ENCODE peak calls at places on chromosomes 6 and 20, in five cellular contexts. One of them, this sample, is unnamed.

GRCh38 chr6:149628865-149629544 is 19.5 kb downstream of the KATNA1 start:
- DNase-seq in pancreas: no peak
- DNase-seq in AG04450: no peak
- DNase-seq in tibial nerve: no peak
- DNase-seq in SK-N-SH: no peak
- DNase-seq in this sample: no peak

GRCh38 chr20:58818585-58819285 is 32.0 kb downstream of the GNAS-AS1 start:
- DNase-seq in pancreas: no peak
- DNase-seq in AG04450: peak; percentile 42
- DNase-seq in tibial nerve: no peak
- DNase-seq in SK-N-SH: no peak
- DNase-seq in this sample: no peak

GRCh38 chr6:63637865-63638445 is 2.4 kb downstream of the PHF3 start:
- DNase-seq in pancreas: no peak
- DNase-seq in AG04450: no peak
- DNase-seq in tibial nerve: no peak
- DNase-seq in SK-N-SH: no peak
- DNase-seq in this sample: no peak

GRCh38 chr6:351867-352289 is 39.7 kb upstream of the IRF4 start:
- DNase-seq in pancreas: no peak
- DNase-seq in AG04450: no peak
- DNase-seq in tibial nerve: no peak
- DNase-seq in SK-N-SH: no peak
- DNase-seq in this sample: peak; percentile 6

GRCh38 chr6:150068173-150068785 is 642 bp downstream of the ULBP3 start:
- DNase-seq in pancreas: no peak
- DNase-seq in AG04450: no peak
- DNase-seq in tibial nerve: no peak
- DNase-seq in SK-N-SH: no peak
- DNase-seq in this sample: no peak

GRCh38 chr6:151067684-151068596 is 171.8 kb upstream of the AKAP12 start:
- DNase-seq in pancreas: peak; percentile 22
- DNase-seq in AG04450: peak; percentile 83
- DNase-seq in tibial nerve: peak; percentile 81
- DNase-seq in SK-N-SH: no peak
- DNase-seq in this sample: peak; percentile 64

GRCh38 chr6:134826889-134827737 is 122.8 kb downstream of the ALDH8A1 start:
- DNase-seq in pancreas: peak; percentile 65
- DNase-seq in AG04450: peak; percentile 50
- DNase-seq in tibial nerve: peak; percentile 53
- DNase-seq in SK-N-SH: no peak
- DNase-seq in this sample: peak; percentile 67

GRCh38 chr20:9442858-9443257 is 71.5 kb upstream of the LAMP5 start:
- DNase-seq in pancreas: no peak
- DNase-seq in AG04450: no peak
- DNase-seq in tibial nerve: no peak
- DNase-seq in SK-N-SH: peak; percentile 64
- DNase-seq in this sample: no peak

GRCh38 chr6:107355659-107356058 is 103.7 kb downstream of the PDSS2 start:
- DNase-seq in pancreas: no peak
- DNase-seq in AG04450: no peak
- DNase-seq in tibial nerve: no peak
- DNase-seq in SK-N-SH: no peak
- DNase-seq in this sample: peak; percentile 43

GRCh38 chr6:167303660-167304625 is 12.8 kb downstream of the UNC93A start:
- DNase-seq in pancreas: no peak
- DNase-seq in AG04450: no peak
- DNase-seq in tibial nerve: no peak
- DNase-seq in SK-N-SH: no peak
- DNase-seq in this sample: no peak

GRCh38 chr6:159981171-159981571 is 12.3 kb downstream of the IGF2R start:
- DNase-seq in pancreas: no peak
- DNase-seq in AG04450: no peak
- DNase-seq in tibial nerve: no peak
- DNase-seq in SK-N-SH: no peak
- DNase-seq in this sample: no peak
- H3K27ac ChIP-seq in pancreas: peak overlapping the region; percentile 81
- H3K27ac ChIP-seq in AG04450: peak overlapping the region; percentile 82
- H3K27ac ChIP-seq in tibial nerve: no peak overlapping the region
- H3K27ac ChIP-seq in SK-N-SH: no peak overlapping the region
- H3K27ac ChIP-seq in this sample: peak overlapping the region; percentile 90

DNA sequence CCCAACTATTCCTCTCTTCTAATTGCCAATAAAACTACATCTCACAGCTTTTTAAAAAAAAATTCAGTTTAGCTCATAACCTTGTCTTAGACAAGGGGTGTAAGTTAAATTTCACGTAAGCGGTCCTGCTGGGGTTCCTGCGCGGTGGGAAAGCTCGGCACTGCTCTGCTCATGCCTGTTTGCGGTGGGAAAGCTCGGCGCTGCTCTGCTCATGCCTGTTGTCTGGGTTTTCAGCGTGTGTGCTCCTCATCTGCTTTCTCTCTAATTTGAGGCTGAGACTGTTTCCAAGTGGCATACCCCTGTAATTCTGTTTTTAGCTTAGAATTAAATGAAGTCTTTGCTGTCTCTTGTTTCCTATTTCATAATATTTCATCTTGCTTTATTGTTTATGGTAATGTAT is 18.6 kb downstream of the ARID1B start:
- DNase-seq in pancreas: no peak
- DNase-seq in AG04450: no peak
- DNase-seq in tibial nerve: no peak
- DNase-seq in SK-N-SH: peak; percentile 71
- DNase-seq in this sample: no peak
- TF ChIP-seq CTCF in pancreas: no peak
- TF ChIP-seq CTCF in AG04450: no peak
- TF ChIP-seq CTCF in tibial nerve: no peak
- TF ChIP-seq CTCF in SK-N-SH: no peak
- TF ChIP-seq CTCF in this sample: no peak

GRCh38 chr20:3751664-3752385 is 15.7 kb downstream of the ADISSP start:
- DNase-seq in pancreas: peak; percentile 68
- DNase-seq in AG04450: no peak
- DNase-seq in tibial nerve: no peak
- DNase-seq in SK-N-SH: peak; percentile 56
- DNase-seq in this sample: peak; percentile 79
- H3K4me3 ChIP-seq in pancreas: peak overlapping the region; percentile 23
- H3K4me3 ChIP-seq in AG04450: no peak overlapping the region
- H3K4me3 ChIP-seq in tibial nerve: peak overlapping the region; percentile 33
- H3K4me3 ChIP-seq in SK-N-SH: no peak overlapping the region
- H3K4me3 ChIP-seq in this sample: peak overlapping the region; percentile 45

DNA sequence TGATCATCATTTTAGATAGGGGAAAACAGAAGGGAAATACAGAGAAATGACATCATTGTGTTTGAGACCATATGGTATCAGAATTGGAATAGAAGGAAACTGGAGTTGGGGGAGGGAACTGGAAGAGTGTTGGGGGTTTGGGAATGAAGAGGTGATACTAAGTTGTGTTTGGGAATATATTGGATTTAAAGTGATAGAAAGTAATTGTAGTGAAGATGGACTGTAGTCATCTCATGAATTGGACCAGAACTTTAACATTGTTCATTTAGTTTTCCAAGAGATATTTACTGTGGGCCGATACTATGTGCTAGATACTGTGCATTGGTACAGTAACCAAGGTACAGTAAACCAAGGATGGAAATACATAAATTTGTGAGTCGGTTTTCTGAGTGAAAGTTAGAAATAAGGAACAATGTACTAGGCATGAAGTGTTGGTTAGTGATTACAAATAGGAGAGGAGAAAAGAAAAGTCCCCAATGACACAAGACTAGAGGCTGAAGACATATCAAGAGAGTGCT is 32.3 kb downstream of the KCNQ5 start:
- DNase-seq in pancreas: no peak
- DNase-seq in AG04450: no peak
- DNase-seq in tibial nerve: no peak
- DNase-seq in SK-N-SH: no peak
- DNase-seq in this sample: no peak
- H3K27ac ChIP-seq in pancreas: no peak overlapping the region
- H3K27ac ChIP-seq in AG04450: no peak overlapping the region
- H3K27ac ChIP-seq in tibial nerve: no peak overlapping the region
- H3K27ac ChIP-seq in SK-N-SH: no peak overlapping the region
- H3K27ac ChIP-seq in this sample: no peak overlapping the region

DNA sequence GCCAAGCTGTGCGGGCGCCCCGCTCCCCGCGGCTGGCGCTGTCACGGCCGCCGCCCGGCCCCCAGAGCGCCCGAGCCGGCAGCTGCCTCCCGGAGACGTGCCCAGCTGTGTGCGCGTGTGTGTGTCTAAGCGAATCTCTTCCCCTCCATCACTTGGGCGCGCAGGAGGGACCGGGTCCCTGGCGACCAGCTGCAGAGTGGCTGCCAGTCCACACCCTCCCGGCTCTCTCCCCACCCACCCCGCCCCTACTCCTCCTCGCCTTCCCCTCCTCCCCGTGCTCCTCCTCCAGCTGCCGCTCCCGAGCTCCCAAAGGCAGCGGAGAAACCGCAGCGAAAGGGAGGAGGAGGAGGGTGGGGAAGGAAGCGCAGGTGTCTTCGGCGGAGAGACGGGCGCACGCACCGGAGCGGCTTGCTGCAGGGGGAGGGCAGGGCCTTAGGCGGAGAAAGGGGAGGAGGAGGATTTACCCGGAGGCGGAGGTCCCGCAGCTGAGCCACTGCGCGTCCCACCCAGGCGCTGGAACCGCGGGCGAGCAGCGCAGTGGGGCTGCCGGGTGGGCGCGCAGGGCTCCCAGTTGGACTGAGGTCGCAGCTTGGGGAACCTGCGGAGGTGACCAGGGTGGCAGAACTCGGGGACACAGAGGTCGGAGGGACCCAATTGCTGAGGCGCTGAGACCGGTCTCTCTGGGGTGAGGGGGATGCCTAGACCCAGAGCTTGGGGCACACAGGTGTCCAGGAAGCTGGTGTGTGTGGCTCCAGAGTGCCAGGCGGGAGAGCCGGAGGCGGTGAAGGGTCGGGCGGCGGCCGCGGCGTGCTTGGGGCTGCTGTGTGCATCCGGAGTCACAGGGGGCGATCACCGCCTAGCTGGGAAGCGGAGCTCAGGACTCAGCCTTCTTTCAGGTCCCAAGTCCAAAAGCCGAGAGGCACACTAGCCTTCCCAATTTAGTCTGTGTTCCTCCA is at the start of gene HS3ST5:
- DNase-seq in pancreas: peak; percentile 13
- DNase-seq in AG04450: no peak
- DNase-seq in tibial nerve: no peak
- DNase-seq in SK-N-SH: peak; percentile 86
- DNase-seq in this sample: peak; percentile 12
- TF ChIP-seq CTCF in pancreas: no peak
- TF ChIP-seq CTCF in AG04450: peak; percentile 44
- TF ChIP-seq CTCF in tibial nerve: peak; percentile 15
- TF ChIP-seq CTCF in SK-N-SH: peak; percentile 41
- TF ChIP-seq CTCF in this sample: peak; percentile 20

DNA sequence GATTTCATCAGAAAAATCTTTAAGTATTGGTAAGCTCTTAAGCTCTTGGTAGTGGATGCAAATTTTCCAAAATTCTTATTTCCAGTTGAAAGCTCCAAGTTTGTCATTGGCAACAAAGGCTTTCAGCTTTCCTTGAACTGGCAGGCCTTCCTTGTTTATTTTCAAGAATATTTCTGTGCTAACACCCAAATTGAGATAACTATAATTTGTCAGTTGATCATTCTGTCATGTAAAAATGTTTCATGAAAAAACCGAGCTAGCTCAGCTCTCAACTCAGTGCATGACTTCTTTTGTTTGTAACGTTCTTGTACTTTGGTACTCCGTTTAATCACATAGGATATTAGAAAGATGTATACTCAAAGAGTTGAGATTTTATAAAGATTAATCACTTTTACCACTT is 38.9 kb upstream of the CALHM6 start:
- DNase-seq in pancreas: no peak
- DNase-seq in AG04450: no peak
- DNase-seq in tibial nerve: no peak
- DNase-seq in SK-N-SH: no peak
- DNase-seq in this sample: no peak
- H3K4me3 ChIP-seq in pancreas: no peak overlapping the region
- H3K4me3 ChIP-seq in AG04450: no peak overlapping the region
- H3K4me3 ChIP-seq in tibial nerve: no peak overlapping the region
- H3K4me3 ChIP-seq in SK-N-SH: no peak overlapping the region
- H3K4me3 ChIP-seq in this sample: no peak overlapping the region

GRCh38 chr6:5749666-5750215 is 257.0 kb downstream of the NRN1 start:
- DNase-seq in pancreas: no peak
- DNase-seq in AG04450: no peak
- DNase-seq in tibial nerve: no peak
- DNase-seq in SK-N-SH: no peak
- DNase-seq in this sample: no peak

GRCh38 chr6:5751525-5752252 is 255.0 kb downstream of the NRN1 start:
- DNase-seq in pancreas: no peak
- DNase-seq in AG04450: no peak
- DNase-seq in tibial nerve: no peak
- DNase-seq in SK-N-SH: no peak
- DNase-seq in this sample: no peak

GRCh38 chr6:5754904-5755303 is 251.8 kb downstream of the NRN1 start:
- DNase-seq in pancreas: no peak
- DNase-seq in AG04450: no peak
- DNase-seq in tibial nerve: no peak
- DNase-seq in SK-N-SH: no peak
- DNase-seq in this sample: no peak

GRCh38 chr6:5753187-5753586 is 253.5 kb downstream of the NRN1 start:
- DNase-seq in pancreas: no peak
- DNase-seq in AG04450: no peak
- DNase-seq in tibial nerve: no peak
- DNase-seq in SK-N-SH: no peak
- DNase-seq in this sample: no peak

DNA sequence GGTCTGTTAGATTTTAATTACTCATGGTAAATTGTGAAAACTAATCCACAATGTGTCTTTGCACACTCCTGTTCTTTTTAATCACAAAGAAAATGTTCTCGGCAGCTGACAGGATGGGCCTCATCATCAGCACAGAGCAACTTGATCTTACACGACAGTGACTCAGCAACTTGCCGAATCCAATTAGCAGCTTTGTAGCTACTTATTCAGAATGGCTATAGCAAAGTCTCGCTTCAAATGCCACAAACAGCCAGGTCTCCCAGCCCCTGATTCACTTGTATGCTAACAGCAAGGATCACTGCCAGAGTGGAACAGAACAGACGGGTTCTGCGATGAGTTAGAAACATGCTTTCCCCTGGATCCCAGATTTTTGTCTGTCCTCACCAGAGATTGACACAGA is 254.4 kb downstream of the NRN1 start:
- DNase-seq in pancreas: no peak
- DNase-seq in AG04450: peak; percentile 62
- DNase-seq in tibial nerve: no peak
- DNase-seq in SK-N-SH: no peak
- DNase-seq in this sample: no peak
- H3K27ac ChIP-seq in pancreas: no peak overlapping the region
- H3K27ac ChIP-seq in AG04450: peak overlapping the region; percentile 76
- H3K27ac ChIP-seq in tibial nerve: no peak overlapping the region
- H3K27ac ChIP-seq in SK-N-SH: peak overlapping the region; percentile 73
- H3K27ac ChIP-seq in this sample: no peak overlapping the region

This sample was measured in heart right ventricle.